ENCODE peak calls at places on chromosome 5, in four cellular contexts. One of them, this sample, is unnamed.
A peak's percentile ranks its signal among the peaks of the same experiment; 100 is the strongest.

GRCh38 chr5:66143473-66144073 is 527 bp upstream of the SREK1 start:
- DNase-seq in psoas muscle: no peak
- DNase-seq in left ventricle myocardium inferior: no peak
- DNase-seq in dorsolateral prefrontal cortex: no peak
- DNase-seq in this sample: no peak

GRCh38 chr5:10903786-10904560 is 142.9 kb upstream of the DAP start:
- DNase-seq in dorsolateral prefrontal cortex: no peak
- DNase-seq in psoas muscle: no peak
- DNase-seq in left ventricle myocardium inferior: no peak
- DNase-seq in this sample: no peak

GRCh38 chr5:138544171-138545134 is 1.4 kb upstream of the ETF1 start:
- DNase-seq in dorsolateral prefrontal cortex: no peak
- DNase-seq in left ventricle myocardium inferior: no peak
- DNase-seq in psoas muscle: peak; percentile 50
- DNase-seq in this sample: no peak

GRCh38 chr5:151420127-151420526 is 27.3 kb upstream of the SLC36A1 start:
- DNase-seq in psoas muscle: no peak
- DNase-seq in left ventricle myocardium inferior: no peak
- DNase-seq in dorsolateral prefrontal cortex: no peak
- DNase-seq in this sample: no peak

GRCh38 chr5:61637566-61637965 is 305.5 kb downstream of the ZSWIM6 start:
- DNase-seq in dorsolateral prefrontal cortex: no peak
- DNase-seq in psoas muscle: no peak
- DNase-seq in left ventricle myocardium inferior: no peak
- DNase-seq in this sample: no peak

GRCh38 chr5:95424526-95424925 is 33.4 kb downstream of the FAM81B start:
- DNase-seq in dorsolateral prefrontal cortex: no peak
- DNase-seq in left ventricle myocardium inferior: no peak
- DNase-seq in psoas muscle: no peak
- DNase-seq in this sample: no peak

GRCh38 chr5:98121036-98121936 is 652.2 kb upstream of the RGMB start:
- DNase-seq in left ventricle myocardium inferior: no peak
- DNase-seq in dorsolateral prefrontal cortex: peak; percentile 30
- DNase-seq in psoas muscle: no peak
- DNase-seq in this sample: no peak

GRCh38 chr5:163473613-163474243 is 13.3 kb downstream of the HMMR start:
- DNase-seq in dorsolateral prefrontal cortex: no peak
- DNase-seq in psoas muscle: no peak
- DNase-seq in left ventricle myocardium inferior: no peak
- DNase-seq in this sample: no peak

GRCh38 chr5:127001621-127002296 is 28.6 kb downstream of the MARCHF3 start:
- DNase-seq in psoas muscle: no peak
- DNase-seq in left ventricle myocardium inferior: no peak
- DNase-seq in dorsolateral prefrontal cortex: no peak
- DNase-seq in this sample: no peak

GRCh38 chr5:169856571-169856970 is 123.7 kb downstream of the INSYN2B start:
- DNase-seq in dorsolateral prefrontal cortex: no peak
- DNase-seq in psoas muscle: no peak
- DNase-seq in left ventricle myocardium inferior: no peak
- DNase-seq in this sample: no peak

GRCh38 chr5:153084476-153084875 is 406.0 kb upstream of the GRIA1 start:
- DNase-seq in dorsolateral prefrontal cortex: no peak
- DNase-seq in left ventricle myocardium inferior: no peak
- DNase-seq in psoas muscle: no peak
- DNase-seq in this sample: no peak

DNA sequence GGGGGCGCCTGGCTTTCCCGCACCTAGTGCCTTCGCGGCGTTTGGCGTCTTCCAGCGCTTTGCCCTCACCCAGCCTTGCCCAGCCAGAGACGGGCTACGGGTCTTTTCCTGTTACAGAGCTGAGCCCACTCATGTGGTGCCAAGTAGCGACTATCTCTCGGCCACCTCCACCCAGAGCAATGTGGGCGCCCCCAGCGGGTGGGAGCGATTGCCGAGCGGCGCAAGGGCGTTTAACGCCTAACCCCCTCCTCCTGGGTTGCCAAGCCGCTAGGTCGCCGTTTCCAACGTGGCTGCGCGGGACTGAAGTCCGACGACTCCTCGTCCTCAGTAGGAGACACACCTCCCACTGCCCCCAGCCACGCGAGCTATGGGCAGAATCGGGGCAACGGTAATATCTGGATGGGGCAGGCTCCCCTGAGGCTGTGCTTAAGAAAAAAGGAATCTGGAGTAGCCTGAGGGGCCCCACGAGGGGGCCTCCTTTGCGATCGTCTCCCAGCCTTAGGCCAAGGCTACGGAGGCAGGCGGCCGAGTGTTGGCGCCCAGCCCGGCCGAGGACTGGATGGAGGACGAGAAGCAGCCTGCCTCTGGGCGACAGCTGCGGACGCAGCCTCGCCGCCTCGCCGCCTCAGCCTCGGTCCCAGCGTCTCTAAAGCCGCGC is 5.8 kb downstream of the TLX3 start:
- DNase-seq in psoas muscle: peak; percentile 43
- DNase-seq in left ventricle myocardium inferior: peak; percentile 38
- DNase-seq in dorsolateral prefrontal cortex: no peak
- DNase-seq in this sample: peak; percentile 60
- H3K4me3 ChIP-seq in psoas muscle: peak overlapping the region; percentile 37
- H3K4me3 ChIP-seq in left ventricle myocardium inferior: peak overlapping the region; percentile 53
- H3K4me3 ChIP-seq in dorsolateral prefrontal cortex: no peak overlapping the region
- H3K4me3 ChIP-seq in this sample: peak overlapping the region; percentile 22

DNA sequence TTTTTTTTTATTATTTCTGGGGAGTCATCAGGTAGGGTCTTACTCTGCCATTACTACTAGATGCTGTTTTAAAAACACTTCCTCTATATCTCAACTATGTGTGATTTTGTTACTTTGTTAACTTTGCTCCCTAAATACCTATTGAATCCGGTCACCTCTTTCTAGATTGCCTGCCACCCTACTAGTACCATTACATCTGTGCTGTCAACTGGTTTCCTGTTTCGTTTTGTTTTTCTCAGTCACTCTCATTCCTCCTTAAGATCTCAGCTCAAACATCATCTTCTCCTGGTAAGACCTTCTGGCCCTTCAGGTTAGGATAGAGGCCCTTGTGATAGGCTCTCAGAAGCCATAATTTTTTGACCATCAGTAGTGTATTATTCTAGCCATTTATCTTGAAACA is 324.2 kb upstream of the ATP10B start:
- DNase-seq in left ventricle myocardium inferior: no peak
- DNase-seq in psoas muscle: no peak
- DNase-seq in dorsolateral prefrontal cortex: no peak
- DNase-seq in this sample: no peak
- H3K27ac ChIP-seq in left ventricle myocardium inferior: no peak overlapping the region
- H3K27ac ChIP-seq in psoas muscle: no peak overlapping the region
- H3K27ac ChIP-seq in dorsolateral prefrontal cortex: no peak overlapping the region
- H3K27ac ChIP-seq in this sample: no peak overlapping the region

GRCh38 chr5:90932052-90932699 is 373.6 kb downstream of the ADGRV1 start:
- DNase-seq in psoas muscle: no peak
- DNase-seq in left ventricle myocardium inferior: no peak
- DNase-seq in dorsolateral prefrontal cortex: no peak
- DNase-seq in this sample: peak; percentile 22
- H3K4me3 ChIP-seq in psoas muscle: no peak overlapping the region
- H3K4me3 ChIP-seq in left ventricle myocardium inferior: no peak overlapping the region
- H3K4me3 ChIP-seq in dorsolateral prefrontal cortex: no peak overlapping the region
- H3K4me3 ChIP-seq in this sample: no peak overlapping the region

GRCh38 chr5:2741946-2742345 is 9.5 kb downstream of the IRX2 start:
- DNase-seq in dorsolateral prefrontal cortex: no peak
- DNase-seq in left ventricle myocardium inferior: no peak
- DNase-seq in psoas muscle: no peak
- DNase-seq in this sample: no peak
- H3K27ac ChIP-seq in dorsolateral prefrontal cortex: no peak overlapping the region
- H3K27ac ChIP-seq in left ventricle myocardium inferior: no peak overlapping the region
- H3K27ac ChIP-seq in psoas muscle: no peak overlapping the region
- H3K27ac ChIP-seq in this sample: no peak overlapping the region

GRCh38 chr5:67205981-67206380 is 9.4 kb upstream of the CD180 start:
- DNase-seq in left ventricle myocardium inferior: no peak
- DNase-seq in dorsolateral prefrontal cortex: no peak
- DNase-seq in psoas muscle: no peak
- DNase-seq in this sample: no peak
- H3K4me3 ChIP-seq in left ventricle myocardium inferior: no peak overlapping the region
- H3K4me3 ChIP-seq in dorsolateral prefrontal cortex: no peak overlapping the region
- H3K4me3 ChIP-seq in psoas muscle: no peak overlapping the region
- H3K4me3 ChIP-seq in this sample: no peak overlapping the region

GRCh38 chr5:58156354-58156753 is 303.5 kb downstream of the PLK2 start:
- DNase-seq in left ventricle myocardium inferior: no peak
- DNase-seq in dorsolateral prefrontal cortex: peak; percentile 84
- DNase-seq in psoas muscle: peak; percentile 23
- DNase-seq in this sample: peak; percentile 69
- H3K27ac ChIP-seq in left ventricle myocardium inferior: peak overlapping the region; percentile 56
- H3K27ac ChIP-seq in dorsolateral prefrontal cortex: peak overlapping the region; percentile 56
- H3K27ac ChIP-seq in psoas muscle: no peak overlapping the region
- H3K27ac ChIP-seq in this sample: no peak overlapping the region

DNA sequence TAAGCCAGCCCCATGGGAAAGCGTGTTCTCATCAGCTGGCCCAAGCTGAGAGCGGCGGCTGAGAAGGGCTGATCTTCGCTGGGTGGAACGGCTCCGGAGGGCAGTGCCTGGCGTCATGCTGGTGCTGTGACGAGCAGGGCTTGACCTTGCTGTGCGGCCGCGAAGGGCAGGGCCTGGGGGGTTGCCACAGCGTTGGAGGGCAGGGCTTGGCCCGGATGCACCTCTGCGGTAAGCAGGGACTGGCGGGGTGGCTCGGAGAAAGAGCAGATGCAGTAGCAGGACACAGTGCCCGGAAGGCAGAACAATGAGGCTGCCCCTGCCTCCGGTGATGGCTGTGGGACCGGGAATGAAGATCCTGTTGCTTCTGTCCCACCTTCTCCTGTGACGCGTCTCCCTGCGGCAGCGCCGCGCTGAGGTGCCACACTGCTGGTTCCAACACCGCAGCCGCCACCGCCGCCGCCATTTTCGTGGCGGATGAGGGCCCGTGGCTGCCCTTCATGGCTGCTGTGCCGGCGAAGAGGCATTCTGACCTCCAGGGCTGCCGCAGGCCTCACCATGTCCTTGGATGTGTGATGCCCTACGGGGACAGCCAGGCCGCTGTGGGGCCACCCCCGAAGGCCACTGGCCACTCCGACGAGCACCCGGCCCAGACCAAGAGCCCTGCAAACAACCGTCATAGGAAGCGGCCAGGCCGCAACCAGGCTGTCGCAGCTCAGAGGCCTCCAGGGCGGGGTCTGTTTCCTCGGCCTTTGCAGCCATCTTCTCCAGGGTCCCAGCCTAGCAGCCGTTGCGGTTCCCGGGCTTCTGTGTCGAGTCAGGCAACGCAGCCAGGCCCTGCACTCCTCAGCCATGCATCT is 890.5 kb upstream of the CTNND2 start:
- DNase-seq in dorsolateral prefrontal cortex: no peak
- DNase-seq in psoas muscle: peak; percentile 8
- DNase-seq in left ventricle myocardium inferior: peak; percentile 12
- DNase-seq in this sample: no peak
- H3K4me3 ChIP-seq in dorsolateral prefrontal cortex: no peak overlapping the region
- H3K4me3 ChIP-seq in psoas muscle: no peak overlapping the region
- H3K4me3 ChIP-seq in left ventricle myocardium inferior: no peak overlapping the region
- H3K4me3 ChIP-seq in this sample: no peak overlapping the region

DNA sequence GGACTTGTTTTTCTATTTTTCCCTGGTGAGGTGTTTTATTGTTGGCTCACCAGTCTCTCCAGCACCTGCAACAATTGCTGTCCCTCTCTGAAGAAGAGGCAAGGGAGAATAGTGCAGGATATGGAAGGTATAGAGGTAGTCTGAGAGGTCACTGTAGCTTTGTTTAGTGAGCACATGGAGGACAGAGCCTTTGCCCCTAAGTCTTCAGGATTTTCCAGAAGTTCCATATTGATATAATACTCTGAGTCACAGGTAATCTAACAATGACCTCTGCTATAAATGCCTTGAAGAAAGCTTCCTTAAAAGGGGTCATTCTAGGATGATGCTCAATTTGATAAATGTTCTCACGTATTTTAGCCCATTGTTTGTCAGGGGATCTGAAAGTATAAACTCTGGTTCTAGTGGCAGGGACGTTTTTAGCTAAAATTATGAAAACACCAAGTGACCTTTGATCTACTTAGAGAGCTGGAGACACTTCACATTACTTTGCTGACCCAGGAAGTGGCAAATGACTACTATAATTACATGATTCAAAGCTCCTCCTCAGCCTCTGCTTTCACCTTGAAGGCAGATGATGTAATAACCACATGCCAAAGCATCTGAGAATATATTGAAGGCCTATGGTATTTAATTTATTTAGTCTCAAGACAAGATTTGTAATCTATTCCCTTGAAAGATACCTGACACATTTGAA is 366.9 kb upstream of the NUDT12 start:
- DNase-seq in psoas muscle: no peak
- DNase-seq in dorsolateral prefrontal cortex: no peak
- DNase-seq in left ventricle myocardium inferior: no peak
- DNase-seq in this sample: no peak
- H3K27ac ChIP-seq in psoas muscle: no peak overlapping the region
- H3K27ac ChIP-seq in dorsolateral prefrontal cortex: no peak overlapping the region
- H3K27ac ChIP-seq in left ventricle myocardium inferior: no peak overlapping the region
- H3K27ac ChIP-seq in this sample: no peak overlapping the region

DNA sequence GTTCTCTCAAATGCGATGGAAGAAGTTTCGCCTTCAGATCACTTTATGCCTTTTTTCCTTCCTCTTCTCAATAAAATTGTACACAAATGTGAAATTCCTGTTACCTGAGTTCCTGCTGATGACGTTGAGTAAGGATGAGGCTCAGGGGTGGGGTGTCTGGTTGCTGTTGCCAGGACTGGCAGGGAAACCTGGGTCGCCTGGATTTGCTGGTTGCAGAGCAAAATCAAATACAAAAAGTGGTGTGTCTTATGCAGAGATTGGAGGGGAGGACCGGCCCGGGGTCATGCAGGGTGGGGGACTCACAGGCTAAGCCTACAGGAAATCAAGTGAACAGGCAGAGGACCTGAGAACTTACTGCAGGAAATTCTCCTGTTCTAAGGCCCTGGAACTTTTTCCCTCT is 39.2 kb downstream of the ANXA2R start:
- DNase-seq in left ventricle myocardium inferior: no peak
- DNase-seq in dorsolateral prefrontal cortex: no peak
- DNase-seq in psoas muscle: no peak
- DNase-seq in this sample: no peak
- H3K4me3 ChIP-seq in left ventricle myocardium inferior: peak overlapping the region; percentile 58
- H3K4me3 ChIP-seq in dorsolateral prefrontal cortex: no peak overlapping the region
- H3K4me3 ChIP-seq in psoas muscle: peak overlapping the region; percentile 40
- H3K4me3 ChIP-seq in this sample: peak overlapping the region; percentile 38

DNA sequence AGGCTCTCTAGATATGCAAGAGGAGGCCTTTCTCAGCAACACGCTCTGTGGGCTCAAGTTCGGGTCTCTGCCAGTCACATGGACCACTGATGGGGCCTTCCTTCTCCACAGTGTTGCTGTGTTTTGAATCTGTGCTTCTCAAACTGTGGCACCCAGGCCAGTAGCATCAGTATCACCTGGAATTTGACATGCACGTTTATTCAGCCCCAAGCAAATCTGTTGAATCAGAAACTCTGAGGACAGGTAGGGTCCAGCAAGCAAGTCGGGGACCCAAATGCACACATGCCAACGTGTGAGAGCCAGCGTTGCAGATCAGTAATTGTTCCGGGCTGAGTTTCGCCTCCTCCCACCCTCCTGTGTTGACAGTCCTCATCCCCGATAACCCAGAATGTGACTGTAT is 502.6 kb downstream of the IRX1 start:
- DNase-seq in psoas muscle: no peak
- DNase-seq in left ventricle myocardium inferior: no peak
- DNase-seq in dorsolateral prefrontal cortex: no peak
- DNase-seq in this sample: no peak
- H3K27ac ChIP-seq in psoas muscle: no peak overlapping the region
- H3K27ac ChIP-seq in left ventricle myocardium inferior: no peak overlapping the region
- H3K27ac ChIP-seq in dorsolateral prefrontal cortex: no peak overlapping the region
- H3K27ac ChIP-seq in this sample: no peak overlapping the region

This sample was measured in tibial artery.